ENCODE peak calls at places on chromosomes 2 and 18, in ten cellular contexts. One of them, this sample, is unnamed.

GRCh38 chr2:10658041-10658913 is 31.5 kb downstream of the NOL10 start:
- DNase-seq in bronchial epithelial cell: peak; percentile 76
- DNase-seq in MM.1S: peak; percentile 14
- DNase-seq in CD8-positive, alpha-beta T cell: no peak
- DNase-seq in GM23338: no peak
- DNase-seq in hepatocyte: no peak
- DNase-seq in psoas muscle: no peak
- DNase-seq in heart left ventricle: no peak
- DNase-seq in ovary: no peak
- DNase-seq in lower lobe of right lung: no peak
- DNase-seq in this sample: no peak

GRCh38 chr2:176158855-176159677 is 2.0 kb downstream of the HOXD3 start:
- DNase-seq in bronchial epithelial cell: no peak
- DNase-seq in MM.1S: no peak
- DNase-seq in CD8-positive, alpha-beta T cell: no peak
- DNase-seq in GM23338: peak; percentile 38
- DNase-seq in hepatocyte: no peak
- DNase-seq in psoas muscle: no peak
- DNase-seq in heart left ventricle: no peak
- DNase-seq in ovary: no peak
- DNase-seq in lower lobe of right lung: no peak
- DNase-seq in this sample: no peak

GRCh38 chr2:219886615-219887014 is 259.2 kb downstream of the SLC4A3 start:
- DNase-seq in bronchial epithelial cell: peak; percentile 58
- DNase-seq in MM.1S: no peak
- DNase-seq in CD8-positive, alpha-beta T cell: no peak
- DNase-seq in GM23338: peak; percentile 50
- DNase-seq in hepatocyte: no peak
- DNase-seq in psoas muscle: no peak
- DNase-seq in heart left ventricle: no peak
- DNase-seq in ovary: no peak
- DNase-seq in lower lobe of right lung: no peak
- DNase-seq in this sample: no peak

GRCh38 chr18:68797901-68798300 is at the start of gene CCDC102B:
- DNase-seq in bronchial epithelial cell: no peak
- DNase-seq in MM.1S: no peak
- DNase-seq in CD8-positive, alpha-beta T cell: no peak
- DNase-seq in GM23338: no peak
- DNase-seq in hepatocyte: peak; percentile 35
- DNase-seq in psoas muscle: no peak
- DNase-seq in heart left ventricle: no peak
- DNase-seq in ovary: no peak
- DNase-seq in lower lobe of right lung: no peak
- DNase-seq in this sample: no peak

GRCh38 chr2:10385501-10385900 is 62.6 kb downstream of the ODC1 start:
- DNase-seq in bronchial epithelial cell: no peak
- DNase-seq in MM.1S: no peak
- DNase-seq in CD8-positive, alpha-beta T cell: no peak
- DNase-seq in GM23338: no peak
- DNase-seq in hepatocyte: no peak
- DNase-seq in psoas muscle: no peak
- DNase-seq in heart left ventricle: no peak
- DNase-seq in ovary: no peak
- DNase-seq in lower lobe of right lung: no peak
- DNase-seq in this sample: no peak

GRCh38 chr2:106983305-106983704 is 97.3 kb upstream of the ST6GAL2 start:
- DNase-seq in bronchial epithelial cell: no peak
- DNase-seq in MM.1S: no peak
- DNase-seq in CD8-positive, alpha-beta T cell: no peak
- DNase-seq in GM23338: no peak
- DNase-seq in hepatocyte: no peak
- DNase-seq in psoas muscle: no peak
- DNase-seq in heart left ventricle: no peak
- DNase-seq in ovary: no peak
- DNase-seq in lower lobe of right lung: no peak
- DNase-seq in this sample: no peak

GRCh38 chr18:21298351-21298750 is 56.3 kb downstream of the GREB1L start:
- DNase-seq in bronchial epithelial cell: no peak
- DNase-seq in MM.1S: no peak
- DNase-seq in CD8-positive, alpha-beta T cell: no peak
- DNase-seq in GM23338: no peak
- DNase-seq in hepatocyte: no peak
- DNase-seq in psoas muscle: no peak
- DNase-seq in heart left ventricle: no peak
- DNase-seq in ovary: no peak
- DNase-seq in lower lobe of right lung: no peak
- DNase-seq in this sample: no peak

GRCh38 chr2:127408004-127408806 is 10.0 kb upstream of the PROC start:
- DNase-seq in bronchial epithelial cell: peak; percentile 73
- DNase-seq in MM.1S: peak; percentile 87
- DNase-seq in CD8-positive, alpha-beta T cell: peak; percentile 83
- DNase-seq in GM23338: peak; percentile 94
- DNase-seq in hepatocyte: peak; percentile 98
- DNase-seq in psoas muscle: peak; percentile 96
- DNase-seq in heart left ventricle: peak; percentile 94
- DNase-seq in ovary: peak; percentile 96
- DNase-seq in lower lobe of right lung: peak; percentile 94
- DNase-seq in this sample: peak; percentile 81

DNA sequence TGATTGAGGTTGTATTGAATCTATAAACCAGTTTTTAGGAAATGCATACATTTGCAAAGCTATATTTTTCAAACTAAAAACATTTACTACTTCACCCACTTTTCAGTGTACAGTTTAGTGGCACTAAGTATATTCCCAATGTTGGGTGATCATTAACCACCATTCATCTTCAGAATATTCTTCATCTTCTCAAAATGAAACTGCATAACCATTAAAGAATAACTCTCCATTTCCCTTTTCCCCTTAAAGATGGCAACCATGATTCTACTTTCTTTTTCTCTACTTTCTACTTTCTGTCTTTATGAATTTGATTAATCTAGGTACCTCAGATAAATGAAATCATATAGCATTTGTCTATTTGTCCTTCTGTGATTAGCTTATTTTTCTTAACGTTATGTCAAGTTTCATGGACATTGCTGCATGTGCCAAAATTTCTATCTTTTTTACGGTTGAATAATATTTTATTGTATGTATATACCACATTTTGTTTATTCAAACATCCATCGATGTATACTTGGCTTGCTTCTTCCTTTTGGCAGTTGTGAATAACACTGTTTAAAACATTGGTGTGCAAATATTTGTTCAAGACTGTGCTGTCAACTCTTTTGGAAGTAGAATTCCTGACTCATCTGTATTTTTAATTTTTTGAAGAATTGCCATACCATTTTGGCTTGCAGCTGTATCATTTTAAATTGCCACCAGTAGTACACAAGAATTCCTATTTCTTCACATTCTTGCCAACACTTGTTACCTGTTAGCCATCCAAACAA is 104.9 kb downstream of the RPRM start:
- DNase-seq in bronchial epithelial cell: no peak
- DNase-seq in MM.1S: no peak
- DNase-seq in CD8-positive, alpha-beta T cell: no peak
- DNase-seq in GM23338: no peak
- DNase-seq in hepatocyte: no peak
- DNase-seq in psoas muscle: no peak
- DNase-seq in heart left ventricle: no peak
- DNase-seq in ovary: no peak
- DNase-seq in lower lobe of right lung: no peak
- DNase-seq in this sample: no peak
- TF ChIP-seq CTCF in bronchial epithelial cell: no peak
- TF ChIP-seq CTCF in MM.1S: no peak
- TF ChIP-seq CTCF in CD8-positive, alpha-beta T cell: no peak
- TF ChIP-seq CTCF in GM23338: no peak
- TF ChIP-seq CTCF in hepatocyte: no peak
- TF ChIP-seq CTCF in psoas muscle: no peak
- TF ChIP-seq CTCF in heart left ventricle: no peak
- TF ChIP-seq CTCF in ovary: no peak
- TF ChIP-seq CTCF in lower lobe of right lung: no peak
- TF ChIP-seq CTCF in this sample: no peak

GRCh38 chr2:8457092-8457481 is 224.8 kb upstream of the ID2 start:
- DNase-seq in bronchial epithelial cell: no peak
- DNase-seq in MM.1S: no peak
- DNase-seq in CD8-positive, alpha-beta T cell: no peak
- DNase-seq in GM23338: peak; percentile 24
- DNase-seq in hepatocyte: peak; percentile 45
- DNase-seq in psoas muscle: no peak
- DNase-seq in heart left ventricle: no peak
- DNase-seq in ovary: no peak
- DNase-seq in lower lobe of right lung: peak; percentile 58
- DNase-seq in this sample: no peak

GRCh38 chr2:8457620-8458255 is 224.1 kb upstream of the ID2 start:
- DNase-seq in bronchial epithelial cell: no peak
- DNase-seq in MM.1S: no peak
- DNase-seq in CD8-positive, alpha-beta T cell: no peak
- DNase-seq in GM23338: peak; percentile 14
- DNase-seq in hepatocyte: peak; percentile 51
- DNase-seq in psoas muscle: no peak
- DNase-seq in heart left ventricle: no peak
- DNase-seq in ovary: no peak
- DNase-seq in lower lobe of right lung: no peak
- DNase-seq in this sample: no peak

GRCh38 chr2:8455236-8456148 is 226.4 kb upstream of the ID2 start:
- DNase-seq in bronchial epithelial cell: no peak
- DNase-seq in MM.1S: no peak
- DNase-seq in CD8-positive, alpha-beta T cell: no peak
- DNase-seq in GM23338: no peak
- DNase-seq in hepatocyte: no peak
- DNase-seq in psoas muscle: no peak
- DNase-seq in heart left ventricle: peak; percentile 44
- DNase-seq in ovary: no peak
- DNase-seq in lower lobe of right lung: no peak
- DNase-seq in this sample: no peak

GRCh38 chr2:8454797-8455196 is 227.1 kb upstream of the ID2 start:
- DNase-seq in bronchial epithelial cell: no peak
- DNase-seq in MM.1S: no peak
- DNase-seq in CD8-positive, alpha-beta T cell: no peak
- DNase-seq in GM23338: no peak
- DNase-seq in hepatocyte: no peak
- DNase-seq in psoas muscle: no peak
- DNase-seq in heart left ventricle: peak; percentile 43
- DNase-seq in ovary: no peak
- DNase-seq in lower lobe of right lung: no peak
- DNase-seq in this sample: no peak

DNA sequence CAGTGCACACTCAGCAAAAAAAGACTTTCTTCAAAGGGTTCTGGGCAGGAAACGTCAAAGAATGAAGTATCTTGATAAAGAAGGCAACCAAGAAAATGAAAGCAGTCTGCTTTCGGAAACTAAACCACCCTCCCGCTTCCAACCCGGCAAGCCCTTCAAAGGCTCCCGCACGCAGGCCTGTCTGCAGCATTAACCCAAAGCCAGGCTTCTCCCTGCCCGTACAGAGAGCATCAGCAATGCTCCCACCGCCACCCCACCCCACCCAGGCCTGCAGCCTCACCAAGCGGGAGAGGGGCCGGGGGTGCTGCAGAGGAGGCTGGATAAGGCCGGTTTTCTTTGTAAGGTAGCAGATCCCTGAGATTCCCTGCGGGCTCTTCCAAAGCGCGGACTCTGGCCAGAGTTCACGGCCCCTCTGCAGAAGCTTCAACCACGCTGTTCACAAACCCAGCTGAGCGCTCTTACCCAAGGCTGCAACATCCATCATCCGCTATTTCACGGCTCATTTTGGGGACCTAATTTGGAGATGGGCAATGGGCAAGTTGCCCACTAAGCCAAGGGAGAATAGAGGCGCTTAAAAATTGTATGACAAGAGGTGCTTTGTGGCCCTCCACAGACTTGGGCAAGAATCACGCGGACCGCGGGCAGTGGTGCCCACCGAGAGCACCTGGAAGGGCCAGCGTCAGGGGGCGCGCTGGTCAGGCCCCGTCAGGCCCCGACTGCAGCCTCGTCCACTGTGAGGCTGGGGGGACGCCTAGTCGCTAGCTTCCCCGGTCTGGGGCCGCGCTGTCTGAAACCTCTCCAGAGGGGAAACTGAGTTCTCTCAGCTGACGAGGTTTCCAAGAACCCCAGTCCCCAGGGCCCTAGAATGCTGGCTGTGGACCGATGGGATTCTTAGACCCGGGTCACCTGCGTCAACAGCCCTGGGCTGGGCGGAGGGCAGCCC is 225.4 kb upstream of the ID2 start:
- DNase-seq in bronchial epithelial cell: no peak
- DNase-seq in MM.1S: peak; percentile 95
- DNase-seq in CD8-positive, alpha-beta T cell: no peak
- DNase-seq in GM23338: peak; percentile 20
- DNase-seq in hepatocyte: no peak
- DNase-seq in psoas muscle: no peak
- DNase-seq in heart left ventricle: no peak
- DNase-seq in ovary: no peak
- DNase-seq in lower lobe of right lung: no peak
- DNase-seq in this sample: no peak
- H3K4me3 ChIP-seq in bronchial epithelial cell: no peak overlapping the region
- H3K4me3 ChIP-seq in MM.1S: no peak overlapping the region
- H3K4me3 ChIP-seq in CD8-positive, alpha-beta T cell: peak overlapping the region; percentile 36
- H3K4me3 ChIP-seq in GM23338: peak overlapping the region; percentile 44
- H3K4me3 ChIP-seq in hepatocyte: no peak overlapping the region
- H3K4me3 ChIP-seq in psoas muscle: no peak overlapping the region
- H3K4me3 ChIP-seq in heart left ventricle: no peak overlapping the region
- H3K4me3 ChIP-seq in ovary: no peak overlapping the region
- H3K4me3 ChIP-seq in lower lobe of right lung: peak overlapping the region; percentile 35
- H3K4me3 ChIP-seq in this sample: no peak overlapping the region

GRCh38 chr2:131077182-131077846 is 15.9 kb downstream of the FAM168B start:
- DNase-seq in bronchial epithelial cell: no peak
- DNase-seq in MM.1S: no peak
- DNase-seq in CD8-positive, alpha-beta T cell: no peak
- DNase-seq in GM23338: no peak
- DNase-seq in hepatocyte: no peak
- DNase-seq in psoas muscle: peak; percentile 70
- DNase-seq in heart left ventricle: no peak
- DNase-seq in ovary: no peak
- DNase-seq in lower lobe of right lung: no peak
- DNase-seq in this sample: no peak

GRCh38 chr2:131081190-131081589 is 12.1 kb downstream of the FAM168B start:
- DNase-seq in bronchial epithelial cell: no peak
- DNase-seq in MM.1S: no peak
- DNase-seq in CD8-positive, alpha-beta T cell: no peak
- DNase-seq in GM23338: no peak
- DNase-seq in hepatocyte: no peak
- DNase-seq in psoas muscle: no peak
- DNase-seq in heart left ventricle: no peak
- DNase-seq in ovary: no peak
- DNase-seq in lower lobe of right lung: no peak
- DNase-seq in this sample: no peak

GRCh38 chr2:131077966-131078365 is 15.3 kb downstream of the FAM168B start:
- DNase-seq in bronchial epithelial cell: no peak
- DNase-seq in MM.1S: no peak
- DNase-seq in CD8-positive, alpha-beta T cell: no peak
- DNase-seq in GM23338: no peak
- DNase-seq in hepatocyte: no peak
- DNase-seq in psoas muscle: no peak
- DNase-seq in heart left ventricle: no peak
- DNase-seq in ovary: no peak
- DNase-seq in lower lobe of right lung: no peak
- DNase-seq in this sample: no peak

GRCh38 chr2:131076707-131077106 is 16.6 kb downstream of the FAM168B start:
- DNase-seq in bronchial epithelial cell: no peak
- DNase-seq in MM.1S: no peak
- DNase-seq in CD8-positive, alpha-beta T cell: no peak
- DNase-seq in GM23338: no peak
- DNase-seq in hepatocyte: peak; percentile 39
- DNase-seq in psoas muscle: no peak
- DNase-seq in heart left ventricle: no peak
- DNase-seq in ovary: no peak
- DNase-seq in lower lobe of right lung: no peak
- DNase-seq in this sample: no peak
- H3K36me3 ChIP-seq in bronchial epithelial cell: peaks cover 17% of the 10 kb centered on the region
- H3K36me3 ChIP-seq in MM.1S: peaks cover 19% of the 10 kb centered on the region
- H3K36me3 ChIP-seq in CD8-positive, alpha-beta T cell: peaks cover 28% of the 10 kb centered on the region
- H3K36me3 ChIP-seq in GM23338: peaks cover 35% of the 10 kb centered on the region
- H3K36me3 ChIP-seq in hepatocyte: no peaks in the 10 kb centered on the region
- H3K36me3 ChIP-seq in psoas muscle: peaks cover 82% of the 10 kb centered on the region
- H3K36me3 ChIP-seq in heart left ventricle: peaks cover 94% of the 10 kb centered on the region
- H3K36me3 ChIP-seq in ovary: no peaks in the 10 kb centered on the region
- H3K36me3 ChIP-seq in lower lobe of right lung: peaks cover 97% of the 10 kb centered on the region
- H3K36me3 ChIP-seq in this sample: peaks cover 19% of the 10 kb centered on the region

DNA sequence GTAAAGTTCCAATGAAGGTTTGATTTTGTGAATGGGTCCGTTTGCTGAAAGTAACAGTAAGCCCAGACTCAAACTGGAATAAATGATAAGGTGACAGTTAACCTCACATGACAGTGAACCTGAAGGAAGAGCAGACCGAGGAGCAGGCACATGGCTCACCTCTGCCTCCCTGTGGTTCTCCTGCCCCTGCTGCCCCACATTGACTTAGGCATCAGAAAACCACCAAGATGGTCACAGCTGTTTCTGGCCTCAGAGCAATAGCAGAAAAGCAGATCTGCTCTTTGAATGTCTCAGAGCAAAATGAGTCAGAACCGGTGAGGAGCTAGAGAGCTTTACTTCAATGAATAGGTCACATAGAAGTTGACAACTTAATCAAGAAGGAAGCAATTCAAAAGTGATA is 487.6 kb downstream of the METTL4 start:
- DNase-seq in bronchial epithelial cell: peak; percentile 54
- DNase-seq in MM.1S: no peak
- DNase-seq in CD8-positive, alpha-beta T cell: no peak
- DNase-seq in GM23338: peak; percentile 59
- DNase-seq in hepatocyte: peak; percentile 41
- DNase-seq in psoas muscle: no peak
- DNase-seq in heart left ventricle: no peak
- DNase-seq in ovary: no peak
- DNase-seq in lower lobe of right lung: no peak
- DNase-seq in this sample: no peak
- TF ChIP-seq CTCF in bronchial epithelial cell: peak; percentile 77
- TF ChIP-seq CTCF in MM.1S: peak; percentile 44
- TF ChIP-seq CTCF in CD8-positive, alpha-beta T cell: no peak
- TF ChIP-seq CTCF in GM23338: peak; percentile 91
- TF ChIP-seq CTCF in hepatocyte: peak; percentile 42
- TF ChIP-seq CTCF in psoas muscle: no peak
- TF ChIP-seq CTCF in heart left ventricle: peak; percentile 16
- TF ChIP-seq CTCF in ovary: no peak
- TF ChIP-seq CTCF in lower lobe of right lung: no peak
- TF ChIP-seq CTCF in this sample: peak; percentile 36

This sample was measured in GM06990.